ENCODE peak calls at places on chromosomes 7 and 10, in seven cellular contexts. C, F, E, Y, W, H and Q are unnamed samples.

GRCh38 chr10:71801357-71801756 is 28.0 kb upstream of the VSIR start:
- DNase-seq in Y (no peak), E (no peak), H (no peak), W (no peak), F (no peak), C (no peak), Q (peak)

GRCh38 chr7:116530107-116530820 is 5.4 kb downstream of the CAV1 start:
- DNase-seq in C (no peak), W (no peak), H (no peak), Y (no peak), F (no peak), E (no peak), Q (no peak)

GRCh38 chr7:121301441-121302213 is 27.2 kb upstream of the WNT16 start:
- DNase-seq in W (no peak), H (no peak), C (no peak), F (no peak), Y (no peak), E (no peak), Q (no peak)

GRCh38 chr7:74176555-74176954 is 2.4 kb downstream of the EIF4H start:
- DNase-seq in H (no peak), E (no peak), W (no peak), C (no peak), F (no peak), Y (no peak), Q (no peak)

GRCh38 chr7:21640150-21640549 is 97.3 kb downstream of the DNAH11 start:
- DNase-seq in W (no peak), H (no peak), Y (no peak), C (no peak), E (no peak), F (no peak), Q (no peak)

GRCh38 chr7:110897538-110897937 is 193.4 kb upstream of the LRRN3 start:
- DNase-seq in F (no peak), H (no peak), C (no peak), W (no peak), E (no peak), Y (no peak), Q (no peak)

GRCh38 chr10:102152545-102152890 is 329 bp downstream of the NOLC1 start:
- DNase-seq in H (no peak), Y (no peak), C (no peak), F (no peak), E (peak), W (no peak), Q (no peak)

GRCh38 chr10:62815373-62816111 is 624 bp downstream of the EGR2 start:
- DNase-seq in W (peak), C (no peak), H (no peak), E (no peak), Y (peak), F (no peak), Q (no peak)

DNA sequence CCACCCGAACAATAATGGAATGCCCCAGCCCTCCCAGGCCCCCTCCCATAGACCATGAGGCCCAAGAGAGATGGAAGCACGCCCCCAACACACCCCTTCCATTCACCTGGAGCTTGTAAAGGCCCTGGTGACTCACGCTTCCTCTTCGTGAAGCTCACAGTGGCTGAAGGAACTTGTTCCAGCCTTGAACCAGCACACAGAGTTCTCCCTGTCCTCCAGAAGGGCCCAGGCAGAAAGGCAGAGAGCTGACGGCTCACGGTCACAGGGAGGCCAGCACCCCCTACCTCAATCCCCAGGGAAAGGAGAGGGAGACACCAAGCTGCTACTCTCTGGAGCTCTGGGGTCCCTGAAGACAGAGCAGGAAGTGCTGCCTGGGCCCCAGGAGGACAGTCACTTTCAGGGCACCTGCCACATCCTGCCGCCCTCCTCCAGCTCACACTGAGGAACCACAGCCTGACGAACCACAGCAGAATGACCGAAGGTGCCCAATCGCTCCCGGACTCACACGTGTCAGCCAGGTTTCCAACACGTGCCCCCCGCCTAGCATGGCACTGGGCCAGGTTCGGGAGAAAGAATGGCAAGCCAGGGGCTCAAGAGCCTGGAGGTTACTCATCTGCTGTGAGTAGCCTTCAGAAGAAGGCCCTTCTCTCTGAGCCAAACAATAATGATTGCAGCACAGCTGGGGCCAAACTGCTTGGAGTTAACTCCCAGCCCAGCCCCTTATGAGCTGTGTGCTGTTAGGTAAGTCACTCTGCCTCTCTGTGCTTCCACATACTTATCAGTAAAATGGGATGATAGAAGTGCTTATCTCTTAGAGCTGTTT is 52.8 kb downstream of the DLG5 start:
- DNase-seq in E (peak), F (peak), W (peak), H (peak), Y (peak), C (peak), Q (peak)
- TF ChIP-seq POLR2A in E (peak), F (no peak), W (peak), H (no peak), Y (no peak), C (no peak), Q (no peak)

GRCh38 chr7:40983106-40983505 is 719.8 kb downstream of the INHBA start:
- DNase-seq in W (no peak), E (no peak), H (no peak), Y (no peak), C (no peak), F (no peak), Q (no peak)

GRCh38 chr7:40990841-40991240 is 712.0 kb downstream of the INHBA start:
- DNase-seq in H (no peak), F (no peak), E (no peak), W (no peak), Y (no peak), C (no peak), Q (no peak)

GRCh38 chr7:40987571-40987970 is 715.3 kb downstream of the INHBA start:
- DNase-seq in W (no peak), C (no peak), H (no peak), E (no peak), Y (no peak), F (no peak), Q (no peak)

GRCh38 chr7:40986351-40986873 is 716.5 kb downstream of the INHBA start:
- DNase-seq in W (no peak), H (no peak), E (no peak), C (no peak), Y (no peak), F (no peak), Q (no peak)
- TF ChIP-seq POLR2AphosphoS5 in W (no peak), H (no peak), E (peak), C (no peak), Y (no peak), F (peak), Q (no peak)

GRCh38 chr7:135562720-135563119 is 5.0 kb downstream of the NUP205 start:
- DNase-seq in Y (no peak), E (no peak), H (no peak), W (no peak), C (no peak), F (no peak), Q (no peak)

GRCh38 chr7:135558337-135558767 is 635 bp downstream of the NUP205 start:
- DNase-seq in H (peak), Y (peak), C (peak), F (no peak), W (peak), E (peak), Q (peak)

GRCh38 chr7:135558881-135559280 is 1.2 kb downstream of the NUP205 start:
- DNase-seq in W (no peak), E (no peak), H (no peak), Y (no peak), C (no peak), F (no peak), Q (no peak)

GRCh38 chr7:135552148-135552547 is 5.6 kb upstream of the NUP205 start:
- DNase-seq in C (no peak), H (peak), W (no peak), E (no peak), F (no peak), Y (no peak), Q (no peak)

DNA sequence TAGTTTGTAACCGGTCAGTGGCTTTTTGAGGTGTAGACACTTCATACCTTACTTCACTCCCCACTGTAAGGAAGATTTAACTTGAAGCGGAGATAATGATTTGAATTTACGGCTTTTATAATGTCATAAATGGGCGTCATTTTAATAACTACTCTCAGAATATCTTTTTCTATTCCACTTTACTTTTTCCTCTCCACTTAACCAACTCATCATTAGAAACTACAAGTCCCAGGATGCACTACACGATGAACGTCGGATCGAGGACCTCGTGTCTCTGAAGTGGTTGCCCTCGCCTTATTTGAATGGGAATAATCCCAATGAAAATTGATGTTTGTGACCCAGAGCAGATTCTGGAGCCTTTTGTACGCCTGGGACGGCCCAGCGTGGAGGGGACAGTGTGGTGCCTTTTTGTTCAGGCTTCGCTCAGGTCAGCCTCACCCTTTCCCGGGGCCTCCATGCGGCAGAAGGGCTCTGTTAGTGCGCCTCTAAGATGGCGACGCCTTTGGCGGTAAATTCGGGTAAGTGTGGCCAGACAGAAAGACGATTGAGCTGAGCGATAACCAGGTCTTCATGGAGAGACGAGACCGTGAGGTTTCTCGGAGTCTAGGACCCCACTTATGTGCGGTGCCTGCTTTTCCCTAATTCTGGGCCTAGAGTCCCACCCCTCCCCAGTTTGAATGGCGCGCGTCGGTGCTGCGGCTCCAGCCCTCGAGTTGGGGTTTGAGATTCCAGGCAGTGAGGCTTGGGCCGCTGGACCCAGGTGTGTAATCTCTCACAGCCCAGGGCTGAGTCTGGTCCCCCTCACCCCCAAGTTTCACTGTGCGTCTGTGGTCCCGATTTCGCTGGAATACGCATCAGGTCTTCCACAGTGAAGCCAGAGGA is at the start of gene NUP205:
- DNase-seq in F (peak), W (peak), Y (peak), C (peak), E (peak), H (peak), Q (peak)
- TF ChIP-seq POLR2A in F (no peak), W (peak), Y (no peak), C (no peak), E (peak), H (peak), Q (peak)

GRCh38 chr10:88958721-88959120 is 6.1 kb upstream of the ACTA2 start:
- DNase-seq in Y (no peak), C (no peak), E (no peak), W (no peak), H (no peak), F (no peak), Q (no peak)

GRCh38 chr10:88963318-88963717 is 10.7 kb upstream of the ACTA2 start:
- DNase-seq in C (no peak), Y (peak), E (no peak), H (no peak), W (no peak), F (no peak), Q (no peak)

GRCh38 chr10:88962336-88962735 is 9.8 kb upstream of the ACTA2 start:
- DNase-seq in W (no peak), E (no peak), F (no peak), H (no peak), C (no peak), Y (no peak), Q (no peak)

GRCh38 chr10:88960854-88961253 is 8.3 kb upstream of the ACTA2 start:
- DNase-seq in E (no peak), Y (no peak), W (no peak), C (no peak), H (no peak), F (no peak), Q (no peak)

DNA sequence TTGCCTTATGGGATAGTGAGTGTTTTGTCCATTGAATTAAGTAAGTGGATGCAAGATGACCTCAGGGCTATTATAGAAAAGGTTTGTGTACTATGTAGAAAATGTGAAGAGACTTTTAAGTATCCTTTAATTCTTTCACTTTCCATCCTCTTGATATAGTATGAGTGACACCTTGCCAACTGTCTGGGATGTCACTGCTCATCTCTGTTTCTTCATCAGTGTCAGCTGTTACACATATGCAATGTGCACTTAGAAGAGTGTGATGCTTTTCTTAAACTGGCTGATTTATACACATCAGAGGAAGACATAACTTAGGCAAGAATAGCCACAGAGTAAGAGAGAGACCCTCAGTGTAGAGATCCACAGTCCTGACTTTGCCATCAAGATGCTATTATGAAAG is 8.7 kb upstream of the ACTA2 start:
- DNase-seq in E (no peak), H (no peak), F (no peak), Y (no peak), C (no peak), W (no peak), Q (no peak)
- TF ChIP-seq POLR2AphosphoS5 in E (no peak), H (no peak), F (no peak), Y (no peak), C (no peak), W (no peak), Q (no peak)

DNA sequence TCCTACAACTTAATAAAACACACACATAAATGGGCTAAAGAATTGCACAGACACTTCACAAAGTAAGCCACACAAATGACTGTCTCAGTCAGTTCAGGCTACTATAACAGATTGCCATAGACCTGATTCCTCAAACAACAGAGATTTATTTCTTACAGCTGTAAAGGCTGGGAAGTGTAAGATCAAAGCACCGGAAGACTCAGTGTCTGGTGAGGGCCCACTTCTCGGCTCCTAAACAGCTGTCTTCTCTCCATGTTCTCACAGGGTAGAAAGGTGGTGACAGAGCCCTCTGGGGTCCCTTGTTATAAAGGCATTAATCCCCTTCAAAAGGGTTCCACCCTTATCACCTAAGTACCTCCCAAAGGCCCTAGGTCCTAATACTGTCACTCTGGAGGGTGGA is 18.3 kb downstream of the STK32C start:
- DNase-seq in E (no peak), Y (no peak), F (no peak), C (no peak), W (no peak), H (no peak), Q (no peak)
- TF ChIP-seq POLR2A in E (no peak), Y (no peak), F (no peak), C (no peak), W (no peak), H (no peak), Q (no peak)

DNA sequence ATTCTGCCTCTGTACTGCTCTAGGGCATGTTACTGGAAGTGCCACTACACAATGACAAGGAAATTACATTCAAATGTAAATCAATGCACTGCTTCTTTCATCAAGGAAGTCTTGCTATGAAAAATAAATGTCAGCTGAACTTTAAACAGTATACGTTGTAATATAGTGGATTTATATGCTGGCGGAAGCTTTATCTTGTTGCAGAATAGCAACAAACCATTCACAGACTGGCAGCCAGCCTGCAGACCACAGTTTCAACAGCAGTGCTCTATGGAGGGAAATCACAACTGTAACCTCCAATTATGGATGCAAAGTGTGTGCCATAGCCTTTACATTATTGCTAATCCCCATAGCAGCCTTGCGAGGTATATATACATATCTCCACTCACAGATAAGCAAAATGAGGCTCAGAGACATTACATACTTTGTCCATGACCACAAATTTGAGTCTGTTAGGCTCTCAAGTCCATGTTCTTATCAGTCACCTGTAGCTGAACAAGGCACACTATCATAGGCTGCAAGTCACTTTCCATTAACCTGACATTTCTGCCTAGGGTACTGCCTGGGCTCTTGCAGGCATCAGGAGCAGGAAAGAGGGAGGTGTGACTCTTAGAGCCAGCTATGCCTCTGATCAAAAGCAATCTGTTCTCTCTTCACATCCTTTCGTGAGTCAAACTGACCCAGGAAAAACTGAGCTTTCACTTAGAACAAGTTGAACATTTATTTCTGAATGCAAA is 22.6 kb downstream of the COL28A1 start:
- DNase-seq in Y (no peak), W (no peak), E (peak), H (no peak), C (no peak), F (no peak), Q (no peak)
- TF ChIP-seq POLR2AphosphoS5 in Y (no peak), W (no peak), E (no peak), H (no peak), C (no peak), F (no peak), Q (no peak)

GRCh38 chr10:89643431-89643811 is 1.6 kb downstream of the PANK1 start:
- DNase-seq in Y (no peak), W (no peak), C (no peak), H (no peak), E (no peak), F (no peak), Q (no peak)

GRCh38 chr10:89644967-89645741 is at the start of gene PANK1:
- DNase-seq in F (peak), H (peak), E (peak), W (peak), Y (peak), C (peak), Q (peak)

GRCh38 chr10:89645742-89646172 is 715 bp upstream of the PANK1 start:
- DNase-seq in W (no peak), Y (no peak), H (peak), C (no peak), F (no peak), E (peak), Q (no peak)

GRCh38 chr10:89644691-89644966 is 413 bp downstream of the PANK1 start:
- DNase-seq in Y (no peak), C (no peak), E (no peak), H (no peak), F (no peak), W (peak), Q (no peak)

GRCh38 chr10:89643812-89644690 is 991 bp downstream of the PANK1 start:
- DNase-seq in Y (peak), H (peak), W (peak), F (peak), E (peak), C (peak), Q (peak)
- TF ChIP-seq POLR2A in Y (no peak), H (peak), W (peak), F (peak), E (peak), C (no peak), Q (peak)